ENCODE peak calls at places on chromosomes 5 and 9, in six cellular contexts. T, K, C, Y, I and E are unnamed samples.

GRCh38 chr5:147170603-147171002 is 64.2 kb upstream of the STK32A start:
- DNase-seq in Y (no peak), I (no peak), T (peak), C (no peak), K (no peak), E (no peak)

GRCh38 chr9:89562186-89562814 is 42.5 kb upstream of the GADD45G start:
- DNase-seq in C (no peak), I (no peak), Y (peak), T (no peak), K (no peak), E (no peak)

GRCh38 chr5:11062379-11062778 is 301.3 kb upstream of the DAP start:
- DNase-seq in I (no peak), K (peak), Y (no peak), C (no peak), T (no peak), E (no peak)

GRCh38 chr5:142981886-142982820 is 212.0 kb downstream of the ARHGAP26 start:
- DNase-seq in Y (peak), T (no peak), C (no peak), I (peak), K (peak), E (no peak)

GRCh38 chr5:152349683-152350526 is 55.2 kb downstream of the NMUR2 start:
- DNase-seq in T (peak), K (peak), I (peak), C (no peak), Y (no peak), E (peak)

GRCh38 chr9:127783644-127784043 is 2.2 kb upstream of the CDK9 start:
- DNase-seq in C (no peak), T (no peak), I (no peak), K (no peak), Y (no peak), E (no peak)

GRCh38 chr5:94240064-94240463 is 378.3 kb downstream of the KIAA0825 start:
- DNase-seq in T (no peak), C (no peak), I (no peak), K (no peak), Y (no peak), E (no peak)

GRCh38 chr5:179275941-179276837 is 69.1 kb downstream of the ADAMTS2 start:
- DNase-seq in K (peak), Y (peak), I (no peak), T (no peak), C (no peak), E (no peak)

GRCh38 chr9:77927265-77927664 is 104.3 kb downstream of the GNAQ start:
- DNase-seq in I (no peak), Y (no peak), C (no peak), T (no peak), K (peak), E (no peak)

GRCh38 chr5:176409765-176410164 is 6.6 kb downstream of the CLTB start:
- DNase-seq in I (no peak), T (no peak), C (no peak), K (no peak), Y (peak), E (no peak)

GRCh38 chr5:150513375-150514309 is 5.7 kb downstream of the NDST1 start:
- DNase-seq in C (no peak), I (no peak), T (no peak), K (no peak), Y (no peak), E (no peak)

GRCh38 chr5:140262839-140263238 is 40.1 kb downstream of the PFDN1 start:
- DNase-seq in I (no peak), T (no peak), Y (no peak), K (no peak), C (no peak), E (no peak)

GRCh38 chr9:126674365-126675146 is 60.8 kb downstream of the LMX1B start:
- DNase-seq in C (no peak), T (no peak), I (no peak), K (no peak), Y (no peak), E (no peak)

GRCh38 chr9:92726971-92727715 is 37.5 kb downstream of the BICD2 start:
- DNase-seq in K (no peak), I (no peak), C (no peak), T (no peak), Y (peak), E (no peak)

GRCh38 chr5:172958268-172959046 is 767 bp upstream of the RPL26L1 start:
- DNase-seq in K (peak), I (peak), T (peak), Y (peak), C (no peak), E (peak)

GRCh38 chr9:109145062-109145461 is 22.0 kb downstream of the FRRS1L start:
- DNase-seq in Y (no peak), C (no peak), K (no peak), I (no peak), T (no peak), E (no peak)

GRCh38 chr9:20066120-20066519 is 277.3 kb upstream of the SLC24A2 start:
- DNase-seq in Y (no peak), T (no peak), I (no peak), C (no peak), K (no peak), E (no peak)

GRCh38 chr5:78560456-78560855 is 88.1 kb downstream of the LHFPL2 start:
- DNase-seq in T (no peak), Y (no peak), K (no peak), C (no peak), I (no peak), E (no peak)

GRCh38 chr5:41649659-41650058 is 139.3 kb upstream of the PLCXD3 start:
- DNase-seq in K (peak), C (no peak), I (no peak), T (no peak), Y (no peak), E (no peak)

GRCh38 chr9:124347968-124348358 is 67.3 kb downstream of the PSMB7 start:
- DNase-seq in C (no peak), K (no peak), Y (no peak), T (no peak), I (peak), E (peak)

GRCh38 chr9:112041536-112042243 is 133.4 kb downstream of the SUSD1 start:
- DNase-seq in K (peak), I (no peak), Y (no peak), T (no peak), C (no peak), E (no peak)

GRCh38 chr9:114434878-114435311 is 47.1 kb upstream of the AKNA start:
- DNase-seq in I (no peak), C (no peak), K (peak), T (peak), Y (peak), E (peak)

GRCh38 chr9:137146527-137146918 is 7.6 kb downstream of the GRIN1 start:
- DNase-seq in T (no peak), K (no peak), I (no peak), Y (no peak), C (no peak), E (no peak)

GRCh38 chr9:123586140-123586735 is 230.2 kb downstream of the CRB2 start:
- DNase-seq in T (no peak), C (no peak), Y (no peak), I (no peak), K (no peak), E (no peak)

GRCh38 chr9:127751269-127752054 is 16.4 kb upstream of the TOR2A start:
- DNase-seq in Y (no peak), T (no peak), K (peak), C (no peak), I (no peak), E (no peak)

GRCh38 chr5:156326718-156327259 is at the start of gene SGCD:
- DNase-seq in K (peak), T (no peak), C (no peak), Y (peak), I (peak), E (no peak)

GRCh38 chr5:138544171-138545134 is 1.4 kb upstream of the ETF1 start:
- DNase-seq in C (no peak), Y (no peak), T (no peak), I (no peak), K (no peak), E (no peak)

GRCh38 chr5:622946-623522 is 10.9 kb downstream of the CEP72 start:
- DNase-seq in Y (no peak), I (peak), T (no peak), K (no peak), C (no peak), E (no peak)

GRCh38 chr5:623531-623930 is 11.4 kb downstream of the CEP72 start:
- DNase-seq in C (no peak), K (no peak), T (no peak), Y (no peak), I (peak), E (no peak)

GRCh38 chr5:621341-621761 is 9.2 kb downstream of the CEP72 start:
- DNase-seq in Y (peak), T (no peak), I (peak), K (no peak), C (no peak), E (no peak)

GRCh38 chr5:620586-621180 is 8.5 kb downstream of the CEP72 start:
- DNase-seq in K (no peak), C (no peak), T (no peak), I (no peak), Y (peak), E (no peak)

GRCh38 chr5:622359-622758 is 10.2 kb downstream of the CEP72 start:
- DNase-seq in I (peak), C (no peak), Y (no peak), T (no peak), K (no peak), E (no peak)
- TF ChIP-seq CTCF in I (no peak), C (no peak), Y (no peak), T (no peak), K (no peak), E (no peak)

GRCh38 chr9:37974506-37975173 is 70.7 kb upstream of the SLC25A51 start:
- DNase-seq in T (no peak), I (peak), C (no peak), K (no peak), Y (no peak), E (no peak)

GRCh38 chr9:37971691-37972090 is 67.8 kb upstream of the SLC25A51 start:
- DNase-seq in Y (no peak), K (no peak), T (no peak), C (no peak), I (no peak), E (no peak)

GRCh38 chr9:37971107-37971459 is 67.2 kb upstream of the SLC25A51 start:
- DNase-seq in T (no peak), K (no peak), C (no peak), Y (no peak), I (peak), E (no peak)

GRCh38 chr9:37970301-37971106 is 66.6 kb upstream of the SLC25A51 start:
- DNase-seq in Y (no peak), T (no peak), K (no peak), I (peak), C (no peak), E (no peak)

GRCh38 chr9:37972346-37972745 is 68.4 kb upstream of the SLC25A51 start:
- DNase-seq in T (no peak), I (peak), Y (no peak), C (no peak), K (peak), E (no peak)
- TF ChIP-seq CTCF in T (no peak), I (no peak), Y (no peak), C (no peak), K (no peak), E (no peak)

DNA sequence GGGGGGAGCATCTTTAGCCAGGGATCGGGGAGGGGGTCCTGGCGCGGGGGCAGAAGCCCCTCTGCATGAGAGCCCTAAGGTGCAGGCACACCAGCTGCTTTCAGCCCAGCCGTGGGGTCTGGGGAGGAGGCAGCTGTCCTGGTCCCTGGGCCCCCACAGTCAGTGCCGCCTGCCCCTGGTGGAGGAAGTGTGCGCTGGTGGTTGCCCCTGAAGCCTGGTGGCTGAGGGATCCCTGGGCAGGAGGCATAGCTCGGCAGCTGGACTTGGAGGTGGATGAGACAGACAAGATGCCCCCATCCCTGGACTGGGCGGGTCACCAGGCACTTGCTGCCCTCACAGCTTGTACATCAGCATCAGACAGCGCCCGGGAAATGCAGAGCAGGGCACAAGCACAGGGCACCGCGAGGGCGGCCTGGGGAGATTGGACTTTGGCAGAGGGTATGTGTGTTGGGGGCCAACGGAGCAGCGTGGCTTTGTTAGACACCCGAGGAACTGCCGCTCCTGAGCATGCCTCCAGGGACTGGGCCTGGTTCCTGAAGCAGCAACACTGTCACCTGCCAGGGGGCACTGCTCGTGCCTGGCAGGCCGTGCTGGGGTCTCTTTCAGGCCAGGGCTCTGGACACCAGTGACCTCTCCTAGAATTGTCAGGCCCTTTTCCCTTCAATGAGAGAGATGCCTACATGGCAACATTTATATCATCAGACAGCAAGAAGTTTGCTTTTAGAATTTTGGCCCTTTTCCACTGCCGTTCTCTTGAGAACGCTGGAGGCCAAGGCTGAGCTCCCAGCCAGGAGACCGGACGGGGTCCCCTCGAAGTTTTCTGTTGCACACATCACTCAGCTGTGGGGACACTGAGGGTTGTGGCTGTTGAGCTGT is 41.9 kb upstream of the CTSL start:
- DNase-seq in T (no peak), Y (peak), K (no peak), C (no peak), I (no peak), E (no peak)
- TF ChIP-seq CTCF in T (no peak), Y (no peak), K (no peak), C (no peak), I (no peak), E (no peak)

DNA sequence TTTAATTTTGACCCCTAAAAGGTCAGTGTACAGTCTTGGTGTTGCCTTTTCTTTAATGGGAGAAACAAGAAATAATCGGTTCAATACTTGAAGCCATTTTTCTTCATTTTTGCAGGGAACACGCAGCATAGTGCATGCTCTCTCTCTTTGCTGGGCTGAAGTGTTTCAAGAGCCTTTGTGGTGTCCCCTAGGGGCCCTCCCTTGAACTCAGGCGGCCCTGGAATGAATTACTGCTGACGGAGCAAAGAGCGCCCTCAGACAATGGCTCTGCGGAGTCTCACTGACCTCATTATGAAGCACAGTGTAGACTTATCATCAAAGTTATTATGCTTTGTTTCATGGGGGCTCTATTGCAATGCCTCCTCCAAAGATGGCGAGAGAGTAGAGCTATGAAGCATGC is 64.9 kb upstream of the ADCY2 start:
- DNase-seq in T (no peak), Y (no peak), K (no peak), I (no peak), C (no peak), E (no peak)
- TF ChIP-seq CTCF in T (no peak), Y (no peak), K (no peak), I (no peak), C (no peak), E (no peak)

GRCh38 chr9:99947395-99947794 is 40.9 kb downstream of the STX17 start:
- DNase-seq in T (no peak), C (no peak), K (no peak), Y (no peak), I (no peak), E (no peak)
- TF ChIP-seq CTCF in T (no peak), C (no peak), K (no peak), Y (no peak), I (no peak), E (no peak)

DNA sequence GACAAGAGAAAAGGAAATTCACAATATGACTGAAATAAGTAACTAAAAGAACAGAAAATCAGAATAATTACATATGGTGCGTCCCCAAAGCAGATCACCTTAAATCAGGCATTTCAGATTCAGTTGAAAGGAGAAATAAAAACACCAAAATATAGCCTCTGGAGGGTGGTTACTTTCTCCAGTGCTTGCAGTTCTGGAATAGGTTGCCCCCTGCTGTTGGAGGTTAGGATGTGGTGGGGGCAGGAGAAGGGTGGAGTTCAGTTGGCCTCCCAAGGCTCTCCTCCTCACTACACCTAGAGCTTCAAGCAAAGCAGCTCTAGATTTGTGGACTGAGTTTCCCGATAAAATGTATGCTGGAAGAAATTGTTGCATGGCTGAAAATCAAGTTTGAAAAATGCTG is 338.2 kb upstream of the TLE4 start:
- DNase-seq in K (peak), Y (no peak), C (no peak), T (peak), I (no peak), E (peak)
- TF ChIP-seq CTCF in K (peak), Y (no peak), C (peak), T (peak), I (no peak), E (peak)

GRCh38 chr9:129177443-129177790 is 644 bp downstream of the IER5L start:
- DNase-seq in T (peak), I (no peak), K (no peak), C (no peak), Y (no peak), E (peak)

GRCh38 chr9:129177791-129178578 is at the start of gene IER5L:
- DNase-seq in T (peak), Y (peak), I (peak), K (peak), C (no peak), E (peak)

GRCh38 chr9:129175825-129176633 is 2.0 kb downstream of the IER5L start:
- DNase-seq in I (peak), Y (peak), C (peak), K (peak), T (peak), E (peak)

GRCh38 chr9:129175515-129175824 is 2.6 kb downstream of the IER5L start:
- DNase-seq in Y (no peak), I (no peak), K (no peak), T (no peak), C (no peak), E (no peak)

GRCh38 chr9:129176786-129177442 is 1.1 kb downstream of the IER5L start:
- DNase-seq in Y (no peak), T (peak), C (no peak), I (peak), K (peak), E (peak)
- TF ChIP-seq CTCF in Y (no peak), T (no peak), C (no peak), I (no peak), K (no peak), E (no peak)

GRCh38 chr5:157366741-157367684 is 93.0 kb upstream of the NIPAL4 start:
- DNase-seq in K (peak), I (no peak), Y (no peak), C (no peak), T (no peak), E (no peak)
- TF ChIP-seq CTCF in K (peak), I (no peak), Y (no peak), C (no peak), T (no peak), E (peak)